ENCODE peak calls at places on chromosomes 7 and 10, in ten cellular contexts. One of them, this sample, is unnamed.

GRCh38 chr10:31071232-31071999 is 39.8 kb upstream of the ZNF438 start:
- DNase-seq in astrocyte of the spinal cord: peak
- DNase-seq in NCI-H1436: no peak
- DNase-seq in CD8-positive, alpha-beta T cell: no peak
- DNase-seq in mammary epithelial cell: peak
- DNase-seq in C1 segment of cervical spinal cord: no peak
- DNase-seq in hypothalamus: no peak
- DNase-seq in amygdala: no peak
- DNase-seq in GM04503: peak
- DNase-seq in NCI-H2029: no peak
- DNase-seq in this sample: peak

GRCh38 chr10:132882069-132882468 is 60.3 kb downstream of the CFAP46 start:
- DNase-seq in astrocyte of the spinal cord: no peak
- DNase-seq in NCI-H1436: no peak
- DNase-seq in CD8-positive, alpha-beta T cell: no peak
- DNase-seq in mammary epithelial cell: no peak
- DNase-seq in C1 segment of cervical spinal cord: no peak
- DNase-seq in hypothalamus: no peak
- DNase-seq in amygdala: no peak
- DNase-seq in GM04503: no peak
- DNase-seq in NCI-H2029: no peak
- DNase-seq in this sample: no peak

GRCh38 chr7:103540986-103541385 is 95.0 kb upstream of the SLC26A5 start:
- DNase-seq in astrocyte of the spinal cord: peak
- DNase-seq in NCI-H1436: no peak
- DNase-seq in CD8-positive, alpha-beta T cell: no peak
- DNase-seq in mammary epithelial cell: no peak
- DNase-seq in C1 segment of cervical spinal cord: peak
- DNase-seq in hypothalamus: peak
- DNase-seq in amygdala: peak
- DNase-seq in GM04503: no peak
- DNase-seq in NCI-H2029: no peak
- DNase-seq in this sample: no peak

GRCh38 chr10:133141144-133141962 is 18.7 kb upstream of the KNDC1 start:
- DNase-seq in astrocyte of the spinal cord: no peak
- DNase-seq in NCI-H1436: no peak
- DNase-seq in CD8-positive, alpha-beta T cell: no peak
- DNase-seq in mammary epithelial cell: no peak
- DNase-seq in C1 segment of cervical spinal cord: no peak
- DNase-seq in hypothalamus: no peak
- DNase-seq in amygdala: no peak
- DNase-seq in GM04503: no peak
- DNase-seq in NCI-H2029: no peak
- DNase-seq in this sample: no peak

GRCh38 chr7:116225860-116226259 is 15.5 kb downstream of the TES start:
- DNase-seq in astrocyte of the spinal cord: no peak
- DNase-seq in NCI-H1436: no peak
- DNase-seq in CD8-positive, alpha-beta T cell: no peak
- DNase-seq in mammary epithelial cell: no peak
- DNase-seq in C1 segment of cervical spinal cord: no peak
- DNase-seq in hypothalamus: no peak
- DNase-seq in amygdala: no peak
- DNase-seq in GM04503: no peak
- DNase-seq in NCI-H2029: no peak
- DNase-seq in this sample: no peak

GRCh38 chr7:137488038-137488437 is 144.5 kb upstream of the PTN start:
- DNase-seq in astrocyte of the spinal cord: peak
- DNase-seq in NCI-H1436: no peak
- DNase-seq in CD8-positive, alpha-beta T cell: no peak
- DNase-seq in mammary epithelial cell: no peak
- DNase-seq in C1 segment of cervical spinal cord: no peak
- DNase-seq in hypothalamus: no peak
- DNase-seq in amygdala: no peak
- DNase-seq in GM04503: no peak
- DNase-seq in NCI-H2029: no peak
- DNase-seq in this sample: no peak

GRCh38 chr10:92972066-92972870 is 88.3 kb upstream of the CYP26C1 start:
- DNase-seq in astrocyte of the spinal cord: peak
- DNase-seq in NCI-H1436: no peak
- DNase-seq in CD8-positive, alpha-beta T cell: no peak
- DNase-seq in mammary epithelial cell: peak
- DNase-seq in C1 segment of cervical spinal cord: no peak
- DNase-seq in hypothalamus: no peak
- DNase-seq in amygdala: no peak
- DNase-seq in GM04503: peak
- DNase-seq in NCI-H2029: no peak
- DNase-seq in this sample: peak

GRCh38 chr10:12782537-12782936 is 219.0 kb downstream of the CCDC3 start:
- DNase-seq in astrocyte of the spinal cord: no peak
- DNase-seq in NCI-H1436: no peak
- DNase-seq in CD8-positive, alpha-beta T cell: no peak
- DNase-seq in mammary epithelial cell: peak
- DNase-seq in C1 segment of cervical spinal cord: no peak
- DNase-seq in hypothalamus: no peak
- DNase-seq in amygdala: no peak
- DNase-seq in GM04503: no peak
- DNase-seq in NCI-H2029: no peak
- DNase-seq in this sample: peak

GRCh38 chr7:157003445-157004049 is 6.9 kb downstream of the MNX1 start:
- DNase-seq in astrocyte of the spinal cord: no peak
- DNase-seq in NCI-H1436: no peak
- DNase-seq in CD8-positive, alpha-beta T cell: no peak
- DNase-seq in mammary epithelial cell: no peak
- DNase-seq in C1 segment of cervical spinal cord: no peak
- DNase-seq in hypothalamus: no peak
- DNase-seq in amygdala: no peak
- DNase-seq in GM04503: no peak
- DNase-seq in NCI-H2029: no peak
- DNase-seq in this sample: no peak

GRCh38 chr7:111763221-111763791 is 201.0 kb upstream of the IMMP2L start:
- DNase-seq in astrocyte of the spinal cord: peak
- DNase-seq in NCI-H1436: peak
- DNase-seq in CD8-positive, alpha-beta T cell: no peak
- DNase-seq in mammary epithelial cell: peak
- DNase-seq in C1 segment of cervical spinal cord: no peak
- DNase-seq in hypothalamus: no peak
- DNase-seq in amygdala: no peak
- DNase-seq in GM04503: peak
- DNase-seq in NCI-H2029: peak
- DNase-seq in this sample: peak

This sample was measured in epithelial cell of esophagus.